ENCODE peak calls at places on chromosomes 1 and 21, in eight cellular contexts. H is GM23248, T is PC-3, X is GM23338, A is OCI-LY7, F is SK-N-SH, J is PC-9, Z is MM.1S. W is an unnamed sample. For H3K9me2, the result is how much of the 10 kb centered on the place peaks cover.

GRCh38 chr1:51877434-51878306 is 857 bp downstream of the NRDC start:
- DNase-seq in A (peak), T (peak), J (peak), X (peak), H (peak), F (no peak), Z (peak), W (peak)

GRCh38 chr1:171841050-171841910 is at the start of gene DNM3:
- DNase-seq in T (no peak), A (peak), F (peak), Z (peak), H (peak), J (peak), X (peak), W (peak)

GRCh38 chr1:234849824-234850223 is 239.8 kb upstream of the IRF2BP2 start:
- DNase-seq in A (no peak), X (no peak), Z (no peak), F (no peak), T (peak), H (peak), J (no peak), W (no peak)

GRCh38 chr1:205604059-205604458 is 27.8 kb downstream of the ELK4 start:
- DNase-seq in X (no peak), J (no peak), H (no peak), A (no peak), Z (no peak), T (no peak), F (no peak), W (no peak)

GRCh38 chr1:87203890-87204289 is 124.8 kb upstream of the LMO4 start:
- DNase-seq in X (no peak), Z (no peak), J (no peak), A (no peak), F (no peak), T (peak), H (peak), W (no peak)

GRCh38 chr1:193741228-193741627 is 554.8 kb upstream of the B3GALT2 start:
- DNase-seq in Z (no peak), T (no peak), J (no peak), X (peak), A (no peak), F (no peak), H (no peak), W (no peak)

GRCh38 chr1:182185822-182186756 is 124.6 kb upstream of the ZNF648 start:
- DNase-seq in H (peak), F (no peak), T (peak), Z (no peak), J (peak), X (peak), A (no peak), W (peak)

GRCh38 chr1:63683759-63684158 is 90.1 kb upstream of the ROR1 start:
- DNase-seq in X (no peak), H (no peak), Z (no peak), F (no peak), A (no peak), J (no peak), T (no peak), W (no peak)

GRCh38 chr1:205074513-205074912 is 9.7 kb downstream of the TMEM81 start:
- DNase-seq in J (no peak), Z (no peak), H (no peak), T (no peak), A (no peak), X (no peak), F (no peak), W (no peak)

GRCh38 chr1:163337631-163338030 is 15.9 kb downstream of the NUF2 start:
- DNase-seq in F (no peak), Z (no peak), X (no peak), H (peak), J (no peak), A (no peak), T (no peak), W (no peak)

GRCh38 chr1:192766009-192766625 is 42.7 kb upstream of the RGS2 start:
- DNase-seq in H (peak), T (peak), X (no peak), J (no peak), F (no peak), A (no peak), Z (no peak), W (peak)

GRCh38 chr1:221522440-221523050 is 219.3 kb downstream of the DUSP10 start:
- DNase-seq in J (no peak), F (no peak), A (no peak), T (no peak), X (no peak), H (no peak), Z (no peak), W (no peak)

GRCh38 chr1:203668401-203668800 is 41.8 kb downstream of the ATP2B4 start:
- DNase-seq in J (no peak), X (no peak), F (no peak), A (no peak), T (no peak), H (no peak), Z (no peak), W (no peak)

GRCh38 chr21:15441060-15441493 is 288.7 kb upstream of the USP25 start:
- DNase-seq in X (peak), J (no peak), Z (no peak), A (no peak), F (no peak), T (no peak), H (no peak), W (no peak)

GRCh38 chr1:147246910-147247655 is 4.6 kb downstream of the CHD1L start:
- DNase-seq in T (no peak), F (no peak), A (peak), Z (peak), X (no peak), H (no peak), J (no peak), W (no peak)

GRCh38 chr1:231778009-231778719 is 151.6 kb downstream of the DISC1 start:
- DNase-seq in T (peak), J (peak), X (no peak), F (no peak), H (peak), Z (no peak), A (no peak), W (peak)

GRCh38 chr1:41108696-41109284 is 87.3 kb upstream of the SLFNL1 start:
- DNase-seq in F (no peak), H (peak), J (no peak), T (no peak), A (no peak), X (no peak), Z (no peak), W (no peak)

GRCh38 chr1:224047538-224047937 is 66.4 kb upstream of the FBXO28 start:
- DNase-seq in A (no peak), F (no peak), T (no peak), H (no peak), J (no peak), Z (no peak), X (no peak), W (no peak)

GRCh38 chr21:44666401-44667320 is at the start of gene KRTAP12-2:
- DNase-seq in T (peak), H (no peak), J (no peak), X (no peak), F (no peak), A (no peak), Z (no peak), W (no peak)

GRCh38 chr1:92374211-92374610 is 75.4 kb downstream of the RPAP2 start:
- DNase-seq in Z (no peak), X (no peak), F (no peak), H (no peak), A (no peak), J (no peak), T (no peak), W (no peak)
- H3K9me2 ChIP-seq in Z (under half), X (under half), F (under half), H (under half), A (under half), J (under half), T (under half), W (under half)

DNA sequence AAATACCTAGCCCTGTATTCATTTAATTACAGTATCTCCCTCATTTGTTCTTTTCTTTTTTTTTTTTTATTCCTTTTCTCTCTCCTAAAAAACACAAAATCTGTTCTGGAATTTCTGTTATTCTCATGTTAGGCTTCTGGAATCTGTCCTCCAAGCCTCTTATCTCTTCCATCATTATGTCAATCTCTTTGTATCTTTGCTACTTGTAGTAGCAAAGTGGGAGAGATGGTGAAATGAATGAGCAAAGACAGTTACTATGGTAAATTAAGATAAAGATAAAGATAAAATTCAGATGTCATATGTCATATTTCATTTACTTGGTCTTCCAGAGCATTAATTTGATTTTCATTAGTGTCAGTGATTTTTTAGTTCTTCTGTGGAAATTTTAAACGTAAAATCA is 155.1 kb downstream of the FGGY start:
- DNase-seq in J (no peak), Z (no peak), F (no peak), A (no peak), X (no peak), H (no peak), T (no peak), W (no peak)
- H3K9me2 ChIP-seq in J (under half), Z (under half), F (under half), A (under half), X (under half), H (under half), T (under half), W (under half)

GRCh38 chr1:208467401-208467800 is 223.2 kb upstream of the PLXNA2 start:
- DNase-seq in Z (no peak), A (no peak), H (no peak), F (no peak), J (no peak), X (no peak), T (no peak), W (no peak)

GRCh38 chr1:208461680-208462079 is 217.5 kb upstream of the PLXNA2 start:
- DNase-seq in Z (peak), X (peak), H (no peak), J (no peak), A (no peak), F (no peak), T (peak), W (no peak)

GRCh38 chr1:208466054-208466590 is 221.9 kb upstream of the PLXNA2 start:
- DNase-seq in Z (no peak), H (no peak), A (no peak), J (no peak), T (no peak), X (no peak), F (no peak), W (no peak)

DNA sequence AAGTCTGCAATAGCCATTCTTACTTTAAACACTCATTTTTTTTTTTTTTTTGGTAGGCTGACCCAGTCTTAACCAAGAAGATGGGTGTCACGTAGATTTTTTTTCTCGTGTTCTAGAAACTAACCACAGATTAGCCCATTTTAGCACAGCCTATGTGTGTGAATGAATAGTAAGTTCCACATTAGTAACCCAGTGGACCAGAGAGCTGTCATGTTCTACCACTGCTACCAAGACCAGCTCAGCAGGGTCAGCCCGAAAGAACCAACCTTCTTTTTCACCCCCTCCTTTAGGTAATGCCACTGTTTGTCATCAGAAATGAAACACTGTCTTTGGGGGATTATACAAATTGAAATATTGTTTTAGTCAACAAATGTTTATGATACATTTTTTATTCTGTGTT is 221.1 kb upstream of the PLXNA2 start:
- DNase-seq in A (no peak), J (no peak), H (no peak), F (no peak), X (no peak), T (no peak), Z (no peak), W (no peak)
- H3K9me2 ChIP-seq in A (under half), J (under half), H (under half), F (under half), X (under half), T (under half), Z (under half), W (under half)

GRCh38 chr1:95723346-95723745 is 489.3 kb downstream of the RWDD3 start:
- DNase-seq in J (peak), X (no peak), Z (no peak), A (no peak), H (no peak), F (no peak), T (peak), W (no peak)
- H3K9me2 ChIP-seq in J (under half), X (under half), Z (under half), A (under half), H (under half), F (under half), T (under half), W (under half)

GRCh38 chr1:245201201-245201600 is 46.4 kb downstream of the KIF26B start:
- DNase-seq in J (no peak), F (no peak), T (no peak), H (no peak), Z (no peak), X (no peak), A (no peak), W (no peak)

GRCh38 chr1:245197121-245197520 is 42.3 kb downstream of the KIF26B start:
- DNase-seq in Z (no peak), H (no peak), F (no peak), A (no peak), J (no peak), T (no peak), X (no peak), W (no peak)

GRCh38 chr1:245197911-245198379 is 43.2 kb downstream of the KIF26B start:
- DNase-seq in H (peak), F (peak), J (no peak), Z (peak), X (no peak), T (no peak), A (no peak), W (peak)

GRCh38 chr1:245201827-245202226 is 47.0 kb downstream of the KIF26B start:
- DNase-seq in X (no peak), T (no peak), A (no peak), J (no peak), F (peak), Z (no peak), H (peak), W (no peak)

DNA sequence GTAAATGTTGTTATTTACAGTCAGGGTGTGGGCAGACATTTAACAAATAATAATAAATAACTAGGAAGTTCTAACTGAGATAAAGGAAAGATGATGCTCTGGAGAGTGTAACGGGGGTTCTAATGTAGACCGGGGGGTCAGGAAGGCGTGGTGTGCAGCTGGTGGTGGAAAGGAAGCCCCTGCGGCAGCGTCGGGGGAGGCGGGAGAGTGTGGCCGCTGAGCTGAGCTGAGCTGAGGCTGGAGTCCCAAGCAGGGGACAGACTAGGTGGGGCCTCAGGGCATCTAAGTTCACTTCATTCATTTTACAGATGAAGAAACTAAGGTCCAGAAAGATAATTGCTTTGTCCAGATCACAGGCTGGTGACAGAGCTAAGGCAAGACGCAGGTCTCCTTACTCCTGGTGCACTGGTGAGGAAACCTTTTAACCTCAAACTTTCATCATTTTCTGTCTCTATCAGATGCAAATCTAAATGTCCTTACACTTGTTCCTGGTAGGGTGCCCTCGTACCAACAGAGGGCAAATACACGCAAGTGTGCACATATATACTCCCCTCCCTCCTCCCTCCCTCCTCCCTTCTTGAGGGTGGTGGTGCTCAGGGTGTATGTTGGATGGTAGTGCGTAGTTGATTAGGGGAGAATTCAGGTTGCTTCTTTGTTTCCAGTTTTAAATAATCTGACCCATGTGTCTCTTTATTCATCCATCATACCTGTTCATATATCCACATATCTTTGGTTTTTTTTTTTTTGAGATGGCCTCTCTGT is 44.2 kb downstream of the KIF26B start:
- DNase-seq in A (no peak), X (no peak), F (no peak), H (no peak), T (no peak), J (no peak), Z (no peak), W (no peak)
- H3K9me2 ChIP-seq in A (under half), X (under half), F (under half), H (under half), T (under half), J (under half), Z (under half), W (under half)

DNA sequence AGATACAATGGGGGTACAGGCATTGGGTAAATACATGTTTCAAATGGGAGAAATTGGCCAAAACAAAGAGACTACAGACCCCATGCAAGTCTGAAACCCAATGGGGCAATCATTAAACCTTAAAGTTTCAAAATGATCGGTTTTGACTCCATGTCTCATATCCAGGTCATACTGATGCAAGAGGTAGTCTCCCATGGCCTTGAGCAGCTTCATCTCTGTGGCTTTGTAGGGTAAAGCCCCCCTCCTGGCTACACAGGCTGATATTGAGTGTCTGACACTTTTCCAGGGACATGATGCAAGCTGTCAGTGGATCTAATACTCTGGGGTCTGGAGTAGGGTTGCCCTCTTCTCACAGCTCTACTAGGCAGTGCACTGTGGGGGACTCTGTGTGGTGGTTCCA is 286.1 kb downstream of the LRRIQ3 start:
- DNase-seq in H (no peak), F (no peak), A (no peak), Z (no peak), J (no peak), X (no peak), T (no peak), W (no peak)
- H3K9me2 ChIP-seq in H (under half), F (under half), A (under half), Z (under half), J (under half), X (under half), T (under half), W (under half)

DNA sequence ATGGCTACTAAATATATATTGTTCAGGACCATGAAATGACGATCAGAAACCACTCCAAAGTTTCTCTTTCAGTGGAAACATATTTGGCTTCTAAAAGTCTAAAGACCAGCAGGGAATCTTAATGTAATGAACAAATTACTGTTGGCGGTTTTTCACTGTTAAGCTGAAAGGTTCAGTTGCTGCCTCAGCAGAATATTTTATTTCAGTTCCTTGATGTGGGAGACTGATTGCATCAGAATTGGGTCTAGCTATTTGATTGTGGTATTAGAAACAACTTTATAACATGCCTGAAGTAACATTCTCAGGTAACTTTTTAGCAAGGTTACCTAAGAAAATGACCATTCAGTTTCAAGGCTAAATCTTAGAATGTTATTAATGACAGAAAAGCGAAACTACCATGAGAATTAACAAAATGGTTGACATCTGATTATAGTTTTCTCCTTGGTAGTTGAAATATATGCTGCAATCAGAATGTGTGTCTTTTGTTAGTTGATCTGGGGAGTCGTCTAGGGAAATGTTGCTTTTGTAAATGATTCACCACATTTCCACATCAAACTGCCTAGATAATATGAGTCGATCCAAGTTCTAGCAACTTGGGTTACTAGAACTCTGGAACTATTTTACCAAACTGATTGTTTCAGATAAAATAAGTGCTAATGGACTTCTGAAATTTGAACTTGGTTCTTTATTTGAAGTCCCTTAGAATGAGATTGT is 200.4 kb downstream of the HMCN1 start:
- DNase-seq in H (peak), X (no peak), A (no peak), Z (peak), T (no peak), F (no peak), J (no peak), W (no peak)
- H3K9me2 ChIP-seq in H (under half), X (under half), A (under half), Z (under half), T (under half), F (under half), J (under half), W (under half)

W was measured in hepatocyte.